ENCODE peak calls at places on chromosomes 12 and 14, in five cellular contexts. E is body of pancreas, Z is K562, R is ovary, V is upper lobe of left lung. P is an unnamed sample.

GRCh38 chr12:124512667-124513296 is 54.6 kb downstream of the NCOR2 start:
- DNase-seq in E (peak; percentile 66), Z (peak; percentile 89), R (peak; percentile 90), V (peak; percentile 94), P (peak; percentile 90)

GRCh38 chr12:127306604-127307215 is 960.3 kb upstream of the TMEM132C start:
- DNase-seq in E (no peak), Z (no peak), R (no peak), V (no peak), P (no peak)

GRCh38 chr14:73829526-73830431 is 21.9 kb upstream of the PTGR2 start:
- DNase-seq in E (no peak), Z (peak; percentile 47), R (no peak), V (peak; percentile 73), P (peak; percentile 78)

GRCh38 chr12:72472350-72472749 is 200.2 kb downstream of the TRHDE start:
- DNase-seq in E (no peak), Z (no peak), R (no peak), V (no peak), P (no peak)

GRCh38 chr14:24701031-24701430 is 67.0 kb upstream of the GZMB start:
- DNase-seq in E (no peak), Z (no peak), R (no peak), V (no peak), P (no peak)

GRCh38 chr12:10668526-10668925 is 5.3 kb downstream of the STYK1 start:
- DNase-seq in E (no peak), Z (no peak), R (no peak), V (no peak), P (no peak)

GRCh38 chr14:53338192-53338591 is 185.1 kb upstream of the DDHD1 start:
- DNase-seq in E (no peak), Z (no peak), R (no peak), V (no peak), P (no peak)

GRCh38 chr14:64841121-64841611 is 38.5 kb downstream of the SPTB start:
- DNase-seq in E (no peak), Z (peak; percentile 55), R (no peak), V (no peak), P (no peak)

GRCh38 chr12:38588618-38589309 is 272.2 kb downstream of the ALG10B start:
- DNase-seq in E (no peak), Z (no peak), R (no peak), V (peak; percentile 33), P (no peak)

GRCh38 chr14:56811596-56812363 is 1.5 kb upstream of the OTX2 start:
- DNase-seq in E (no peak), Z (no peak), R (no peak), V (no peak), P (no peak)

GRCh38 chr12:64976131-64976530 is 145.0 kb downstream of the WIF1 start:
- DNase-seq in E (no peak), Z (no peak), R (no peak), V (no peak), P (peak; percentile 5)

GRCh38 chr12:31964280-31964679 is 5.1 kb downstream of the RESF1 start:
- DNase-seq in E (no peak), Z (no peak), R (no peak), V (no peak), P (no peak)

GRCh38 chr12:96578526-96579125 is 89.2 kb downstream of the CFAP54 start:
- DNase-seq in E (no peak), Z (peak; percentile 35), R (no peak), V (no peak), P (peak; percentile 70)

GRCh38 chr14:91009501-91010152 is 50.8 kb downstream of the RPS6KA5 start:
- DNase-seq in E (no peak), Z (no peak), R (no peak), V (no peak), P (peak; percentile 94)

GRCh38 chr14:67971627-67972625 is 152.3 kb downstream of the RAD51B start:
- DNase-seq in E (no peak), Z (no peak), R (no peak), V (no peak), P (no peak)

GRCh38 chr12:52681551-52682380 is 1.6 kb upstream of the KRT1 start:
- DNase-seq in E (no peak), Z (no peak), R (no peak), V (no peak), P (no peak)

GRCh38 chr14:76019676-76020075 is 34.1 kb downstream of the IFT43 start:
- DNase-seq in E (no peak), Z (no peak), R (no peak), V (no peak), P (no peak)

GRCh38 chr12:52151859-52152783 is 39.7 kb downstream of the KRT80 start:
- DNase-seq in E (peak; percentile 77), Z (peak; percentile 89), R (peak; percentile 83), V (peak; percentile 81), P (peak; percentile 56)

GRCh38 chr14:100074431-100075100 is 9.3 kb downstream of the EVL start:
- DNase-seq in E (no peak), Z (no peak), R (no peak), V (no peak), P (no peak)

GRCh38 chr12:91017511-91018263 is 12.9 kb upstream of the EPYC start:
- DNase-seq in E (no peak), Z (no peak), R (peak; percentile 64), V (no peak), P (no peak)

GRCh38 chr12:88624911-88625310 is 44.6 kb upstream of the KITLG start:
- DNase-seq in E (no peak), Z (no peak), R (no peak), V (no peak), P (no peak)

GRCh38 chr12:76952995-76953394 is 74.2 kb upstream of the CSRP2 start:
- DNase-seq in E (no peak), Z (no peak), R (no peak), V (no peak), P (no peak)

GRCh38 chr12:56528836-56529235 is 7.2 kb downstream of the RBMS2 start:
- DNase-seq in E (no peak), Z (no peak), R (no peak), V (no peak), P (no peak)

GRCh38 chr14:106506901-106507305 is 980.5 kb downstream of the TMEM121 start:
- DNase-seq in E (no peak), Z (no peak), R (no peak), V (no peak), P (no peak)

GRCh38 chr14:51443195-51444018 is 203.4 kb downstream of the TMX1 start:
- DNase-seq in E (no peak), Z (no peak), R (no peak), V (no peak), P (no peak)

GRCh38 chr12:108827941-108828340 is 29.4 kb downstream of the SSH1 start:
- DNase-seq in E (no peak), Z (no peak), R (no peak), V (no peak), P (no peak)

GRCh38 chr12:71746983-71747611 is 7.6 kb upstream of the RAB21 start:
- DNase-seq in E (peak; percentile 54), Z (peak; percentile 45), R (no peak), V (peak; percentile 30), P (peak; percentile 74)

GRCh38 chr12:58254463-58254862 is 313.1 kb downstream of the ATP23 start:
- DNase-seq in E (no peak), Z (no peak), R (no peak), V (no peak), P (no peak)

GRCh38 chr12:3632256-3633240 is 120.4 kb downstream of the CRACR2A start:
- DNase-seq in E (no peak), Z (no peak), R (no peak), V (no peak), P (no peak)
- TF ChIP-seq CTCF in E (no peak), Z (no peak), R (no peak), V (no peak), P (no peak)

DNA sequence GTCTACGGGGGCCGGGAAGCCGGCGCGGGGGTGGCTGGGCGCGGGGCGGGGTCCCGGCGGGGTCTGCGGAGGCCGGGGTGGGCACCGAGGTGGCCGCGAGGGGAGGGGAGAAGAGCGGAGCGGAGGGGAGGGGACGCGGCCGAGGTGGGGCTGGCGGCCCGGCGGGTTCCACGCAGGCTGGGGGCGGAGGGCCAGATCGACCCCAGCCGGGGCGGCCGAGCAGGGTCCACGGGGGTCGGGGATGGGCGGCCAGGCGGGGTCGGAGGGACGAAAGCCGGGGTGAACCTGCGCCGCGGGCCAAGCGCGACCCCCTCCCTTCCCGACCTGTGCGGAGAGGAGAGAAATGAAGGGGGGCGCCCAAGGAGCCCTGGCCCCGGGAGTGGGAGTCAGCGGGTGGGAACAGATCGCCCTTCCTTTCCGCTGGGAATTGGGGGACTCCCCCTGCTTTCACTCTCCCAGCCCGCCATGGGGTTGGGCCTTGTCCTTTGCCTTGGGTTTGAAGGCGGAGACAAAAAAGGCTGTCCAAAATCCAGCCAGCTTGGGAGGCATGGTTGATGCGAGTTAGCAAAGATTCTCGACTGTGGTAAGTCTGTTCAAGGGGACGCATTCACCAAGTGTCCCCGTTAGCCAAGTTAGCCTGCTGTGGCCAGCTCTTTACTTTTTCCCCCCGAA is 493 bp upstream of the CKAP4 start:
- DNase-seq in E (peak; percentile 64), Z (no peak), R (peak; percentile 83), V (peak; percentile 60), P (peak; percentile 30)
- TF ChIP-seq POLR2A in E (no peak), Z (no peak), R (no peak), V (no peak), P (no peak)

GRCh38 chr12:95385246-95385645 is 88.7 kb upstream of the METAP2 start:
- DNase-seq in E (no peak), Z (no peak), R (peak; percentile 54), V (no peak), P (no peak)
- TF ChIP-seq CTCF in E (no peak), Z (no peak), R (no peak), V (no peak), P (no peak)

GRCh38 chr12:75630091-75630490 is 118.7 kb upstream of the KRR1 start:
- DNase-seq in E (no peak), Z (no peak), R (no peak), V (no peak), P (no peak)
- TF ChIP-seq POLR2A in E (no peak), Z (no peak), R (no peak), V (no peak), P (no peak)

DNA sequence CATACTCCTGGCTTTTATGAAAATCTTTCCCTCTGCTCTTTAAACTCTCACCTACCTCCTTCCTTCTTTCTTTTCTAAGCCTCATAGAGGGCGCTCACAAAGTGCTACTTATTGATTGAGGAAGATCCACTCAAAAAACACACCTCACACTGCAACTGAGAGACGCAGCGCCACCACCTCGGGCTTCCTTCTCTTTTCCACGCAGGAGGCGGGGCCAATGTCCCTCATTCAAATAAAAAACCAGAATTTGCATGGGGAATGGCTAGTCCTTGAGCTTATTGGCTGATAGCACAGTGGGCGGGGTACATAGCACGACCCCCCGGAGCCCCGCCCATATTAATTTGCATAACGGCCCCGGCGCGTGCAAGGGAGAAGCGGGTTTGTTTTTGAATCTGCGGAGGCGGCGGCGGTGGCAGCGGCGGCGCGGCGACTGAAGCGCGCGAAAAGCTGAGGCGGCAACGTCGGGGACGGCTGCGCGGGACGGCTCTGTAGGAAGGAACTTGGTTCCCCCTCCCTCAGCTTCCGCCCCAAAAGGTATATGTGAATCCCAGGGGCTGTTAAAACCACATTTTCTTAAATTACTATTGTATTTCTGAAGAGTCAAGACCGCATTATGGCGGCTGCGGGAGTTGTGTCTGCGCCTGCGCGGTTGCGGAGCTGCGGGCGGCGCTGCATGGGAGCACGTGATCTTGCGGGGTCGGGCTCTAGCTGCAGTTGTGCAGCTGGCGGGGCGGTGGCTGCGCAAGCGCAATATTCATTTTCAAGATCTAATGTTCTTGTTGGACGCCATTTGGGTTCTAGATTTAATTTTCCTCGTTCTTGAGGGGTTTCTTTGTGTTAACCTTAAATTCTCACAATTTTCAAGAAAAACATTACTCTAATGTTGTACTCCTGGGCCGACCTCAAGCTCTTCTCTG is at the start of gene ATF7IP:
- DNase-seq in E (peak; percentile 95), Z (peak; percentile 90), R (peak; percentile 96), V (peak; percentile 98), P (peak; percentile 98)
- TF ChIP-seq CTCF in E (no peak), Z (no peak), R (no peak), V (no peak), P (peak; percentile 15)

P was measured in NB4.